ENCODE peak calls at places on chromosomes 13 and 19, in six cellular contexts. O, B, S, Q, L and X are unnamed samples.

GRCh38 chr19:30328096-30328495 is 44.1 kb upstream of the ZNF536 start:
- DNase-seq in O (no peak), B (no peak), S (no peak), Q (no peak), L (no peak), X (no peak)

GRCh38 chr19:37468961-37469777 is at the start of gene ZNF570:
- DNase-seq in O (peak), B (peak), S (peak), Q (no peak), L (peak), X (peak)

GRCh38 chr13:51585234-51585672 is 991 bp downstream of the WDFY2 start:
- DNase-seq in O (no peak), B (no peak), S (peak), Q (no peak), L (no peak), X (no peak)

GRCh38 chr19:51158474-51159129 is 16.5 kb downstream of the SIGLEC7 start:
- DNase-seq in O (peak), B (no peak), S (peak), Q (peak), L (no peak), X (peak)

GRCh38 chr19:32165750-32166149 is 179.7 kb upstream of the ZNF507 start:
- DNase-seq in O (no peak), B (no peak), S (no peak), Q (no peak), L (no peak), X (no peak)

GRCh38 chr13:50919291-50919690 is 9.7 kb downstream of the RNASEH2B start:
- DNase-seq in O (no peak), B (no peak), S (peak), Q (no peak), L (no peak), X (no peak)

GRCh38 chr13:89267734-89268133 is 1596.6 kb downstream of the SLITRK5 start:
- DNase-seq in O (no peak), B (no peak), S (no peak), Q (peak), L (no peak), X (no peak)

GRCh38 chr13:52945348-52945747 is 83.3 kb upstream of the OLFM4 start:
- DNase-seq in O (no peak), B (no peak), S (no peak), Q (no peak), L (no peak), X (no peak)

GRCh38 chr19:39304701-39305571 is 8.7 kb downstream of the IFNL1 start:
- DNase-seq in O (no peak), B (no peak), S (no peak), Q (no peak), L (no peak), X (no peak)

GRCh38 chr19:29277107-29277506 is 64.2 kb upstream of the UQCRFS1 start:
- DNase-seq in O (no peak), B (peak), S (no peak), Q (no peak), L (no peak), X (no peak)

GRCh38 chr19:54109651-54110050 is 5.8 kb downstream of the TFPT start:
- DNase-seq in O (no peak), B (no peak), S (no peak), Q (no peak), L (no peak), X (no peak)

GRCh38 chr19:54121259-54121658 is 5.7 kb downstream of the PRPF31 start:
- DNase-seq in O (no peak), B (no peak), S (no peak), Q (no peak), L (no peak), X (no peak)

GRCh38 chr19:54114340-54114826 is 1.1 kb downstream of the TFPT start:
- DNase-seq in O (peak), B (peak), S (peak), Q (no peak), L (no peak), X (peak)

GRCh38 chr19:54115071-54116063 is at the start of the genes PRPF31 and TFPT:
- DNase-seq in O (peak), B (peak), S (peak), Q (peak), L (peak), X (peak)
- TF ChIP-seq CTCF in O (no peak), B (no peak), S (no peak), Q (no peak), L (no peak), X (no peak)

DNA sequence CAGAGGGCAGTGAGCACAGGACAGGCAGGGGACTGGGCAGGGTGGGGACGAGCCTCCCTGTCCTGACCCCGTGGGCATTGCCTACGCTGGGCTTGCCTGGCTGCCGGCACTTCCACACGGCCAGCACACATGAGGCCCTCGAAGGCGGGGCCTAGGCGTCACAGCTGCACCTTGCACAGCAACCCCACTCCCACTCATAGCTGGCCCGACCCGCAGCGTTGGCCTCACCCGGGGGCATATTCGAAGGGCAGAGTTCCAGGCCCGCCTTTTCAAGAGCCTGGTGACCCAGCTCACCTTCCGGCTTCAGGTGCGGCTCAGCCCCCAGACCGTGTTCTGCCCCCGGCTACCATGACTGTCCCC is 16.9 kb upstream of the PROZ start:
- DNase-seq in O (no peak), B (no peak), S (no peak), Q (no peak), L (no peak), X (no peak)
- TF ChIP-seq CTCF in O (no peak), B (no peak), S (no peak), Q (no peak), L (no peak), X (no peak)

DNA sequence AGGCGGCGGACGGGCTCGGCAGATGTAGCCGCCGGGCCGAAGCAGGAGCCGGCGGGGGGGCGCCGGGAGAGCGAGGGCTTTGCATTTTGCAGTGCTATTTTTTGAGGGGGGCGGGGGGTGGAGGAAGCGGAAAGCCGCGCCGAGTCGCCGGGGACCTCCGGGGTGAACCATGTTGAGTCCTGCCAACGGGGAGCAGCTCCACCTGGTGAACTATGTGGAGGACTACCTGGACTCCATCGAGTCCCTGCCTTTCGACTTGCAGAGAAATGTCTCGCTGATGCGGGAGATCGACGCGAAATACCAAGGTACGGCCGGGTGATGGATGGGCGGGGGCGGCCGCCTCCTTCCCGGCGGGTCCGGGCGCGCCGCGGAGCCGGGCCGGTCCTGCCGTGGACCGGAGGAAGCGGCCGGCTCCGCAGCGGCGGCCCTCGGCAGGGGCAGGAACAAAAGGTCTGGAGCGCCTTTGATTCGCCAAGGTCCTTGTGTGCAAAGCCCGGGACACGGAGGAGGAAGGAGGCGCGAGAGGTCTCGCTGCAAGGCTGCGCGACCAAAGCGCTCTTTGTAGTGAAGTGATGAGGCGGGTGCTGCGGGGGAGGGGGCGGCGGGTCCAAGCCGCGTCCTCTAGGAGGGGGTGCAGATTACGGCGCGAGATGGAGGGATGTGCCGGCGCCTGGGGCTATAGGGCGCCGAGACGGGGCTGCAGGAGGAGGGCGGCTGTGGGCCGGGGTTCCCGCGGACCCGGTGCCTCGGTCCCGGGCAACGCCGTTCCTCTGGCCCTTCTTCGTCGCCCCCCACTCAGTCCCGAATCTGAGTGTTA is 689 bp downstream of the ING1 start:
- DNase-seq in O (peak), B (peak), S (peak), Q (peak), L (peak), X (peak)
- TF ChIP-seq CTCF in O (no peak), B (peak), S (no peak), Q (no peak), L (no peak), X (no peak)

DNA sequence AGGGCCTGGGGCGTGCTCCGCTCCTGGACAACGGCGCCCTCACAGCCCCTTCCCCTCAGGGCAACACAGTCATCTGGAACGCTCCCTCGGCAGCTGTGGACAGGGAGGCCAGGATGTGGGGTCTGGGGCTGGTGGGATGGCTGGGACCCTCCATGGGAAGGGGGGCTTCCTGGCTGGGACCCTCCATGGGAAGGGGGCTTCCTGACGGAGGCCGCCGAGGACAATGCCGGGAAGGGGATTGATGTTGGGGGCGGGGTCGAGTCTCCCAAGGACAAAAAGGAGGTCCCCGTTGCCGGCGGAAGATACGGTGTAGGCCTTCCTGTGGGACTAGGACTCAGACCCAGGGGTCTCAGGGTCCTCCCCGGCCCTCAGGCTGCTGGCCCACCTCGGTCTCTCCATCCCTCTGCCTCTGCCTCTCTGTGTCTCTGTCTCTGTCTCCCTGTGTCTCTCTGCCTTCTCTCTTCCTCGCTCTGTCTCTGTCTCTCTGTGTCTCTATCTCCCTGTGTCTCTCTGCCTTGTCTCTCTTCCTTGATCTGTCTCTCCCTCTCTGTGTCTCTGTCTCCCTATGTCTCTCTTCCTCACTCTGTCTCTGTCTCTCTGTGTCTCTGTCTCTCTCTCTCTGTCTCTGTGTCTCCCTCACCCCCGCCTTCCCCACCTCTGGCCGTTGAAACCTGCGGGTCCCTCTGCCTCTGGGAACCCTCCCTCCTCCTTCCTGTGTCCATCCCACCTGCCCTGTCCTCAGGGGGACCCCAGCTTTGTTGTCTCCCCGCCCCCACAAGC is 2.7 kb upstream of the MADCAM1 start:
- DNase-seq in O (no peak), B (no peak), S (no peak), Q (no peak), L (no peak), X (peak)
- TF ChIP-seq CTCF in O (no peak), B (no peak), S (no peak), Q (no peak), L (no peak), X (no peak)

DNA sequence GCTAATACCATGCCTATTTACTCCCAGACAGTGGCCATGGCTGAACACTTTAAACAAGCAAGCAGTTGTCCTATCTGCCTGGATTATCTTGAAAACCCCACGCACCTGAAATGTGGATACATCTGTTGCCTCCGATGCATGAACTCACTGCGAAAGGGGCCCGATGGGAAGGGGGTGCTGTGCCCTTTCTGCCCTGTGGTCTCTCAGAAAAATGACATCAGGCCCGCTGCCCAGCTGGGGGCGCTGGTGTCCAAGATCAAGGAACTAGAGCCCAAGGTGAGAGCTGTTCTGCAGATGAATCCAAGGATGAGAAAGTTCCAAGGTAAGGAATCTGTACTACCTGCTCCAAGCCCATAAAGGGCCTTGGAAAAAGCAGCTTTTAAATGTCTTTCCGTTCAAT is 8.6 kb downstream of the RFPL4AL1 start:
- DNase-seq in O (no peak), B (no peak), S (no peak), Q (peak), L (no peak), X (no peak)
- TF ChIP-seq CTCF in O (no peak), B (no peak), S (no peak), Q (no peak), L (peak), X (no peak)

GRCh38 chr19:58515259-58515658 is 3.5 kb upstream of the SLC27A5 start:
- DNase-seq in O (no peak), B (no peak), S (no peak), Q (no peak), L (no peak), X (no peak)

GRCh38 chr19:58511353-58512208 is at the start of gene SLC27A5:
- DNase-seq in O (peak), B (no peak), S (no peak), Q (no peak), L (peak), X (no peak)

GRCh38 chr19:58514564-58515020 is 2.8 kb upstream of the SLC27A5 start:
- DNase-seq in O (no peak), B (peak), S (no peak), Q (no peak), L (peak), X (no peak)

GRCh38 chr19:58513213-58513693 is 1.5 kb upstream of the SLC27A5 start:
- DNase-seq in O (no peak), B (peak), S (no peak), Q (no peak), L (no peak), X (no peak)

DNA sequence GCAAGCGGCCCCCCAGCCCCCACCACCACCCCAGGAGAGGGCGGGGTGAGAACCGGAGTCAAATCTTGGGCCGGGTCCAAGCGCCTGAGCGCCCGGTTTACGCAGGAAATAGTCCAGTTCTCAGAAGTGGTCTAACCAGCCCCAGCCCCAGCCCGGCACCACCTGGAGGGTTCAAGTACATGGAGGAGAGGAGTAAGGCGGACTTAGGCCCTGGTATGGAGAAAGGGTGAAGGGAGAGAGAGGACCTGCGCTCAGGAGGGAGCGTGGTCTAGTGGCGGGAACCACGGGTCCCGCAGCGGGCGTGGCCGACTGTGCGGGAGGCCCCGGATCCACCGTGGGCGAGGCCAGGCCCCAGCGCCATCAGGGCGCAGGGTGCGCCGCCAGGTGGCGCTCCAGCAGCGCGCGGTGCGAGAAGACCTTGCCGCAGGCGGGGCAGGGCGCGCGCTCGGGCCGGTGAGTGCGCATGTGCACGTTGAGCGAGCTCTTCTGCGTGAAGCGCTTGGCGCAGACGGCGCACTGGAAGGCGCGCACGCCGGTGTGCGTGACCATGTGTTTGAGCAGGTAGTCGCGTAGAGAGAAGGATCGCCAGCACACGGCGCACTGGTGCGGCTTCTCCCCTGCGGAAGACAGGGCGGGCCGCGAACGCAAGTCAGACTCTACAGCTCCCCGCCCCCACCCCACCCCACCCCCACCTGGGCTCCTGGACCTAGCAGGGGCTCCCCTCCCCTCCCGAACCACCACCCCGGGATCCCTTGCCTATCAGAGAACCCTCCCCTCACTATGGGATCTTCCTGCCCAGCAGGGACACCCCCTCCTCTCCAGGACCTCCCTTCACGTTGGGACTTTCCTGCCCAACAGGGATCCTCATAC is 2.1 kb upstream of the SLC27A5 start:
- DNase-seq in O (peak), B (peak), S (peak), Q (peak), L (peak), X (peak)
- TF ChIP-seq CTCF in O (peak), B (peak), S (peak), Q (peak), L (peak), X (peak)